ENCODE peak calls at places on chromosome 16, in five cellular contexts. O is A549, X is thoracic aorta, Y is K562, N is cardiac fibroblast. V is an unnamed sample.
A peak's percentile ranks its signal among the peaks of the same experiment; 100 is the strongest.

GRCh38 chr16:3023415-3023668 is 400 bp downstream of the HCFC1R1 start:
- DNase-seq in O (peak; percentile 51), X (peak; percentile 48), Y (peak; percentile 68), N (peak; percentile 73), V (no peak)

GRCh38 chr16:4922721-4923342 is 14.1 kb downstream of the PPL start:
- DNase-seq in X (no peak), N (no peak), Y (no peak), O (no peak), V (no peak)

GRCh38 chr16:84899414-84899813 is 79.6 kb downstream of the CRISPLD2 start:
- DNase-seq in X (no peak), Y (no peak), N (no peak), O (no peak), V (no peak)

GRCh38 chr16:30977502-30977901 is 7.5 kb upstream of the HSD3B7 start:
- DNase-seq in N (no peak), O (no peak), X (no peak), Y (peak; percentile 58), V (no peak)

GRCh38 chr16:50683689-50684374 is 2.7 kb upstream of the SNX20 start:
- DNase-seq in N (no peak), Y (no peak), O (no peak), X (no peak), V (no peak)

GRCh38 chr16:79042886-79043285 is 557.7 kb downstream of the MAF start:
- DNase-seq in O (no peak), Y (no peak), N (no peak), X (no peak), V (no peak)

GRCh38 chr16:2710711-2711231 is 9.3 kb downstream of the PRSS27 start:
- DNase-seq in X (no peak), O (no peak), Y (no peak), N (no peak), V (no peak)

GRCh38 chr16:49158029-49158642 is 123.5 kb downstream of the CBLN1 start:
- DNase-seq in O (peak; percentile 2), X (no peak), N (peak; percentile 1), Y (peak; percentile 64), V (no peak)

GRCh38 chr16:62752837-62753236 is 716.6 kb upstream of the CDH8 start:
- DNase-seq in X (no peak), Y (no peak), O (no peak), N (no peak), V (no peak)

GRCh38 chr16:6250516-6250915 is 1082.1 kb upstream of the RBFOX1 start:
- DNase-seq in O (no peak), Y (no peak), N (no peak), X (no peak), V (no peak)

GRCh38 chr16:50390914-50391700 is 22.3 kb upstream of the BRD7 start:
- DNase-seq in N (no peak), O (no peak), X (no peak), Y (no peak), V (peak; percentile 65)

GRCh38 chr16:67399749-67400704 is 6.7 kb upstream of the TPPP3 start:
- DNase-seq in O (no peak), N (no peak), Y (no peak), X (no peak), V (no peak)

GRCh38 chr16:86777098-86777946 is 199.0 kb downstream of the FOXL1 start:
- DNase-seq in Y (no peak), N (no peak), O (no peak), X (no peak), V (no peak)

GRCh38 chr16:680967-681745 is 946 bp downstream of the STUB1 start:
- DNase-seq in N (peak; percentile 58), Y (peak; percentile 65), X (no peak), O (no peak), V (no peak)
- TF ChIP-seq CTCF in N (no peak), Y (peak; percentile 36), X (no peak), O (no peak), V (no peak)

DNA sequence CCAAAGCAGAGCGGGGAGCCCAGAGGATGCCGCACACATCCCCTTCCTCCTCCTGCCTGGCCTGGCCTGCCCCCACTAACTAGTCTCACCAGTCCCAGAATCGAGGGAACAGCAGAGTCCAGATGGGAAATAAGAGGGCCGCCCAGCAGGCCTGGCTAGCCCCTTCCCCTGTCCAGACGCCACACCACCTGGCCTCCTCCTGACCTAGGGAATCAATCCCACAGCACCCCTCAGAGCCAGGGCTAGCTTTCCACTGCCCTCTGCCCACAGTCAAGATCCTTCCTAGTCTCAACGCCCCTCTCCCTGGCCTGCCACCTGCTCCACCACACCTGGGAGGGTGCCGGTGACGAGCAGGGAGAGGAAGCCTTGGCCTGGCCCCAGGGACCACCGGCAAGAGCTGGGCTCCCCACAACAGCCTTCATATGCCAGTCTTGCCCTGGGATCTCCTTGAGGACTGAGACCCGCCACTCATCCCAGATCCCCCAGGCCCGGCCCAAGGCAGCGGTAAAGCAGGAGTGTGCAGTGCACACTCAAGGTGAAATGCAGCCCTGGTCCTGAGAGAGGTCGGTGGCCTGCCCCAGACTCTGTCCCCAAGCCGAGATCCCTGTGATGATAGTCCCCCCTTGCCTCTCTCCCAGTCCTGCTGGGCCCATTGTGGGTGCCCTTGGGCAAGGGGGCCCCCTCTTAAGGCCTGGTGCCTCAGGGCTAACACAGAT is 27.9 kb downstream of the KATNB1 start:
- DNase-seq in N (no peak), Y (no peak), O (no peak), X (no peak), V (no peak)
- TF ChIP-seq CTCF in N (no peak), Y (no peak), O (no peak), X (no peak), V (no peak)

DNA sequence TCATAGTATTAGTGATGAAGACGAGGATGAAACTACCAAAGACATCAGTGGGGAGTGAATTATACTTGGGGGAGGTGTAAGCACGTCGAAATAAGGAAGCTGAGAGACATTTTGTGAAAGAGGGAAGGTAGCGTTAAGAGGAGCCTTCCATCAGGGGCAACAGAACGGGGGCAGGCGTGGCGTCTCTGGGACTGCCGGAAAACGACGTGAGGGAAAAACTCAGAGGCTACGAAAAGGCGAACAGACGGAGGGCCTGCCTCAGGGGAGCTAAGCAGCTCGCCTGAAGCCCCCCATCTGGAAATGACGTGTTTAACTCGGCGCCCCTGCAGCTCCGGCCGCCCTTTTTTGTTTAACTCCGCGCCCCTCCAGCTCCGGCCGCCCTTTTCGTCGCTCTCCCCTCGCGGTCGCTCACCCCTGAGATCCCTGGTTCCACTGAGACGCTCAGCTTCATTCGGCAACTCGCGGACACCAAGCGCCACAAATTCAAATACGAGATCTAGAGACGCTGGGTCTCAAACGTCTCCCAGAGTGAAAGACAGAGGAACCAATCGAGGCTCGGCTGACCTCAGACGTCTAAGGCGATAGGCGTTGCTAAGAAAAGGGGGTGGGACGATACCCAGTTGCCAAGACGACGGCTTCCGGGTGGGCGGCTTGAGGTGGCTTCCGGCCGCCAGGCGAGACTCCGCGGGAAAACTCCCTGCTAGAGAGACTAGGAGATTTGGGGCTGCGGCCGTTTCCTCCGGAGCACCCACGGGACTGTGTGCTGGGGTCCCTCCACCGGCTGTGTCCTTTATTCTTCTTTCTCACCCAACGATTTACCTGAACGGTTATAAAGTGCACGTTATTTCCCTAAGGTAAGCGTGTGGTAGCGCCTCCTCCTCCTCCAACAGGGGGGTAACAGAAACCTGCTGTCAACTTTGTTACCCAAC is 383.2 kb downstream of the ZFHX3 start:
- DNase-seq in Y (peak; percentile 97), X (peak; percentile 89), N (peak; percentile 99), O (peak; percentile 98), V (peak; percentile 93)
- TF ChIP-seq CTCF in Y (peak; percentile 11), X (no peak), N (no peak), O (no peak), V (peak; percentile 36)

DNA sequence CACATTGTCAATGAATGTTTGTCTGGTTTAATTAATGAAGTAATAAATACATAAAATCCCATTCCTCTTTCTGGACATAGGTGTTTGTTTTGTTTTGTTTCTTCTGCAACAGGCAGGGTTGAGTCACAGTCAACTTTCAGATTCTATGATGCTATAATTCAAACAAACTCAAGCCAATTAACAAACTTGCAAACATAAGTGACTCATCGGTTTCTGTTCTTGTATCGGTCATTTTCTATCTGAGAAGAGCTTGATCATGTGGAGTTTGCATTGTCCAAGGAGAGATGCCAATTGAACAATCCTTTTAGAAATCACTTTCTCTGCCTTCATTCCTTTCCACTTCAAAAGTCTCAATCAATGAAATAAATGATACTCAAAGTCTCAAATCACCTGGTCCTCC is 294.2 kb upstream of the C16orf82 start:
- DNase-seq in N (no peak), X (no peak), O (no peak), Y (no peak), V (no peak)
- TF ChIP-seq CTCF in N (no peak), X (no peak), O (no peak), Y (no peak), V (no peak)

DNA sequence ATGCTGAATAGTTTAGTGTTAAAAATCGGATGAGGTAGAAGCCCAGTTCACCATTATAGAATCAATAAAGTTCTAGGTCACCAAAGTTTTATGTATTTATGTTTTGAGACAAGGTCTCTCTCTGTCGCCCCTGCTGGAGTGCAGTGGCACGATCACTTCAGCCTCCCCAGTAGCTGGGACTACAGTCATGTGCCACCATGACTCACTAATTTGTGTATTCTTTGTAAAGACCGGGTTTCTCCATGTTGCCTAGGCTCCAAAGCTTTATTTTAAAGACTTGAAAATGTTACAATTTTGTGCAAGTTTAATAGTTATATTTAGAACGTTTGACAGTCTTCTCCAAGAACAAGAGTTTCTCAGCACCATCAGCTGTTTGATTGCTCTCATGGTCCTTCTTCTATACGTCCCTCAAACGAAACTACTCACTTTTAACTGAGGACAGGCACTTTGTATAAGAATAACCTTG is 32.1 kb downstream of the NDE1 start:
- DNase-seq in Y (peak; percentile 86), O (peak; percentile 64), N (peak; percentile 75), X (no peak), V (no peak)
- TF ChIP-seq CTCF in Y (peak; percentile 82), O (peak; percentile 54), N (peak; percentile 72), X (peak; percentile 56), V (peak; percentile 69)

GRCh38 chr16:15434425-15435215 is at the start of gene BMERB1:
- DNase-seq in O (peak; percentile 77), Y (no peak), X (peak; percentile 25), N (peak; percentile 86), V (peak; percentile 81)

GRCh38 chr16:15439102-15439501 is 4.7 kb downstream of the BMERB1 start:
- DNase-seq in O (no peak), N (no peak), X (no peak), Y (no peak), V (no peak)

GRCh38 chr16:15434079-15434424 is 336 bp upstream of the BMERB1 start:
- DNase-seq in X (no peak), Y (no peak), O (no peak), N (no peak), V (no peak)

GRCh38 chr16:15440852-15441251 is 6.5 kb downstream of the BMERB1 start:
- DNase-seq in X (no peak), Y (no peak), N (peak; percentile 31), O (peak; percentile 58), V (no peak)

DNA sequence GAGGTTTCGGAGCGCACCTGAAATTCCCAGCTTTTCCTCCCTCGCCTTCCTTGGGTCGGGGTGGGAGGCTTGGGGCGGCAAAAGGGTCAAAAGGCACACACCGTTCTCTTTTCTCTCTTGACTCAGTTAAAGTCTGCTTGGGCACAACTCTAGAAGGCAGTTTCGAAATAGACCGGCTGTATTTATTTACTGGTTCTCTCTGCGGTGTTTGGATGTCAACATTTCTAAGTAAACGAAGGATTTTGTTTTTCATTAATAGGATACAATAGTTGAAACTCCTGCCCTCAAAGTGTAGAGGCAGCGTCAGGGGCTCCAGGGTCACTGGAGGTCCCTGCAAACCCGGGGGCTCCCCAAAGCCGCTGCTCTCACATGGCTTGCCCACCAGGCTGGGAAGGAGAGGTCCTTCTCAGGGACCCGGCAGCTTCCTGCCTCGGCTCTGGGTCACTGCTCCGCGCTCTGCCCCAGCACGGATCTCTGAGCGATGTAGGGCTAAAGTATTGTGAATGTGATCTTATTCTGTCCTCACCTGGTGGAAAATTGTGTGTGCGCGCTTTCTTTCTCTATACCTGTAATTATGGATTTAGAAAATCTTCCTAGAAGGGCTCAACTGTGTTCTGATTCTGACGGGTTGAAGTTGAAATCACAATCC is 952 bp downstream of the BMERB1 start:
- DNase-seq in X (no peak), N (no peak), O (no peak), Y (no peak), V (no peak)
- TF ChIP-seq CTCF in X (no peak), N (no peak), O (no peak), Y (peak; percentile 6), V (no peak)